ENCODE peak calls at places on chromosomes 2 and 18, in five cellular contexts. H, V, E, T and Q are unnamed samples. For H3K9me3, the result is how much of the 10 kb centered on the place peaks cover.

GRCh38 chr2:48415765-48416515 is 114.0 kb upstream of the STON1 start:
- DNase-seq in E (no peak), H (no peak), V (no peak), T (no peak), Q (no peak)

GRCh38 chr2:15748736-15749323 is 157.2 kb downstream of the DDX1 start:
- DNase-seq in V (no peak), E (no peak), H (no peak), T (no peak), Q (no peak)

GRCh38 chr2:233108611-233109490 is 48.7 kb downstream of the INPP5D start:
- DNase-seq in V (no peak), T (no peak), H (no peak), E (no peak), Q (no peak)

GRCh38 chr2:86633094-86633740 is 9.6 kb upstream of the RNF103 start:
- DNase-seq in V (no peak), E (no peak), T (no peak), H (peak), Q (no peak)

GRCh38 chr2:121595012-121595891 is 54.0 kb downstream of the CLASP1 start:
- DNase-seq in T (no peak), E (no peak), H (no peak), V (no peak), Q (no peak)

GRCh38 chr2:239098288-239098970 is 250.5 kb downstream of the TWIST2 start:
- DNase-seq in E (no peak), V (no peak), H (no peak), T (no peak), Q (no peak)

GRCh38 chr2:232604535-232604934 is 28.9 kb upstream of the EFHD1 start:
- DNase-seq in H (no peak), T (no peak), V (no peak), E (no peak), Q (no peak)

GRCh38 chr2:172887280-172887679 is 151.6 kb downstream of the RAPGEF4 start:
- DNase-seq in E (no peak), V (no peak), T (no peak), H (no peak), Q (no peak)

GRCh38 chr2:121505005-121505404 is 25.7 kb upstream of the RNU4ATAC start:
- DNase-seq in E (no peak), H (no peak), V (no peak), T (no peak), Q (no peak)

GRCh38 chr2:3208179-3208578 is 169.4 kb downstream of the EIPR1 start:
- DNase-seq in T (no peak), H (no peak), V (no peak), E (no peak), Q (no peak)

GRCh38 chr2:163155279-163155883 is 316.8 kb upstream of the KCNH7 start:
- DNase-seq in V (no peak), E (no peak), H (no peak), T (no peak), Q (no peak)

GRCh38 chr2:38935568-38936172 is 46.0 kb downstream of the ARHGEF33 start:
- DNase-seq in T (no peak), H (no peak), V (no peak), E (no peak), Q (no peak)

DNA sequence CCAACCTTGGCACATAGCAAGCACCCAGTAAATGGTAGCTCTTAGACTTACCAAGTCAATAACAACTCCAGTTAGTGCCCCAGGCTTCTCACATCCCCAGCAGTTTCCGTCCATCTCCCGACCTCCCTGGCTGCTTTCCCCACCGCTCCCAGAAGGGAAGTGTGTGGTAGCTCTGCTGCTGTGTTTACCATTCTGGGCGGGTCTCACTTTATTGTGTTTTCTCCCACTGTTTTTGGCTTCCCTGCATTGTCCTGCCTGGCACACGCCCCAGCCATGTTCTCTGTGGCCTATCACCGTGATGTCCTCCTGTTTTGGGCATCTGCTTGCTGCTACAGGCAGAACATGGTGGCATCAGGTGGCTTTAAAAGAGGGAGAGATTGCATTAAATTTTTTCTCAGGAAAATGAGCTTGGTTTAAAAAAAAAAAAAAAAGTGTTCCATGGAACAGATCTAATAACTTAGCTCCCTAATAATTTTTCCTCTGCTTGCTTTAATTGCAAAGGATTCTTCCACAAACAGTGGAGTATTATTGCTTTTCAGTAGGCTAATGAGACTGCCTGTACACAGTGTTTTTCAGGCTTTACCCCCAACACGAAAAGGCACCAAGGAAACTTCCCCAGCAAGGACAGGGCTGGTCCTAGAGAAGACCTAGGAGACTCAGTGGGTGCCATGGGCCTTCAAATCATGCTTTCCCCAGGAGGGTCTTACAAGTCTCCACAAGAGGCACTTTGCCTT is 8.0 kb upstream of the COX7A2L start:
- DNase-seq in V (no peak), E (no peak), T (no peak), H (no peak), Q (no peak)
- H3K27ac ChIP-seq in V (peak), E (no peak), T (peak), H (no peak), Q (no peak)

GRCh38 chr2:34734662-34735061 is 1135.6 kb upstream of the FAM98A start:
- DNase-seq in E (no peak), H (no peak), V (no peak), T (no peak), Q (no peak)

GRCh38 chr2:34736482-34736881 is 1137.4 kb upstream of the FAM98A start:
- DNase-seq in V (no peak), T (no peak), H (no peak), E (no peak), Q (no peak)

GRCh38 chr2:34734042-34734441 is 1134.9 kb upstream of the FAM98A start:
- DNase-seq in V (no peak), E (no peak), H (no peak), T (no peak), Q (no peak)

GRCh38 chr2:34738691-34739090 is 1139.6 kb upstream of the FAM98A start:
- DNase-seq in E (no peak), V (no peak), H (no peak), T (no peak), Q (no peak)
- TF ChIP-seq CTCF in E (no peak), V (no peak), H (no peak), T (no peak), Q (no peak)

GRCh38 chr18:14965553-14965952 is 217.6 kb downstream of the ANKRD30B start:
- DNase-seq in E (no peak), T (no peak), H (no peak), V (no peak), Q (no peak)
- H3K9me3 ChIP-seq in E (under half), T (under half), H (under half), V (under half), Q (under half)

GRCh38 chr2:200713003-200713703 is 98.6 kb upstream of the BZW1 start:
- DNase-seq in T (peak), V (peak), H (peak), E (peak), Q (peak)
- H3K27ac ChIP-seq in T (peak), V (peak), H (peak), E (no peak), Q (peak)

GRCh38 chr2:134124047-134124753 is 129.7 kb upstream of the MGAT5 start:
- DNase-seq in V (no peak), H (no peak), T (no peak), E (no peak), Q (no peak)

GRCh38 chr2:134120160-134120717 is 133.6 kb upstream of the MGAT5 start:
- DNase-seq in H (no peak), T (no peak), V (peak), E (peak), Q (no peak)

GRCh38 chr2:134119672-134120159 is 134.2 kb upstream of the MGAT5 start:
- DNase-seq in T (peak), V (peak), H (peak), E (peak), Q (peak)

GRCh38 chr2:134120718-134121630 is 132.9 kb upstream of the MGAT5 start:
- DNase-seq in E (peak), V (peak), T (peak), H (peak), Q (peak)

DNA sequence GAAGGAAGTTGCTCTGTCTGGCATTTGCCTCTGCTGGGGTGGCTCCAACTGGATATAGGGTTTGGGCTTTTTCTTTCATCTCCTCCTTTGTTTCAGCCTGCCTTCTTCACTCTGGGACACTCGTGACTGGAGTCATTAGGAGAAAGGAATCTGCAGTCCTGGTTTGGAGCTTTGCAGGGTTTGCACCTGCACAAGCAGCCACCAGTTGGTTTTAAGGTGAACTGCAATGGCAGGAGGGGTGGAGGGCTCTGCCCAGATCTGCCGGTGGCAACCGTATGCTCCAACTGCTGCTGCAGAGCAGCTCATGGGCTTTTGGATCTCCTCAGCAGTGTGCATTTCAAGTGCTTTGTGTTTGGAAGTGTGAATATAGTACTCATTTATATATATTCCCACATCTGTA is 131.3 kb upstream of the MGAT5 start:
- DNase-seq in V (no peak), H (no peak), T (no peak), E (no peak), Q (peak)
- TF ChIP-seq CTCF in V (no peak), H (no peak), T (no peak), E (no peak), Q (peak)

GRCh38 chr2:176169711-176170110 is 12.6 kb downstream of the HOXD3 start:
- DNase-seq in V (no peak), H (no peak), E (no peak), T (no peak), Q (no peak)
- H3K9me3 ChIP-seq in V (under half), H (under half), E (under half), T (under half), Q (under half)

GRCh38 chr18:10924290-10924689 is 225.1 kb downstream of the PIEZO2 start:
- DNase-seq in E (no peak), H (no peak), T (no peak), V (no peak), Q (no peak)

GRCh38 chr18:10928971-10929373 is 220.4 kb downstream of the PIEZO2 start:
- DNase-seq in T (no peak), H (no peak), V (no peak), E (no peak), Q (no peak)

GRCh38 chr18:10927290-10927979 is 221.9 kb downstream of the PIEZO2 start:
- DNase-seq in H (no peak), E (peak), T (no peak), V (peak), Q (no peak)

GRCh38 chr18:10927980-10928605 is 221.3 kb downstream of the PIEZO2 start:
- DNase-seq in E (no peak), T (no peak), V (no peak), H (no peak), Q (no peak)

DNA sequence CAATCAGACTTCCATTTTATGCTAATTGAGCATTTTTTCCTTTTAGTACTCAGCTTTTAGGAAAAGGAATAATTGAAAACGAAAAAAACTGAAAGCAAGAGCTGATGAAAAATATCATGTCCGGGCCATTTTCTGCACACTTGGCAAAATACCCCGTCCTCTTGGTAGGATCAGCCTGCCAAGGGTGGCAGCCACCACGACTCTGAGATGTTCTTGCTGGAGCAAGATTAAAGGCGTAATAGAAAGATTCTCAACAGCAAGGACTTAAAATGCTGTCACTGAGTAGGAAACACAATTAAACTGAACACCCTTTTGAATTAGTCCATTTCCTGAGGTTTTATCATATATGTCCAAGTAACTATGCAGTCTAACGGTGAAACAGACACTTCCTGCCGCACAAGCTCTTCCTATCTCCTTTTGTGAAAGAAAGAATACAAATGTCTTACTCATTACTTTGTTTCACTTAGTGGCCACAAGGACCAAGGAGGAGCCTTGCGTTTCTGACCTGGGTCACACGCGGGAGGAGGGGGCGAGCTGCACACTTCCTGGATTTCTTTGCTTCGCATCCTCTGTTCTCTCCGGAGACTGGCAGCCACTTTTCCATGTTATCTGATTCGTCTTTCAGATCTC is 222.7 kb downstream of the PIEZO2 start:
- DNase-seq in V (no peak), E (peak), T (no peak), H (no peak), Q (no peak)
- H3K27ac ChIP-seq in V (peak), E (peak), T (peak), H (peak), Q (no peak)

GRCh38 chr2:95386031-95386430 is 16.5 kb upstream of the FAHD2A start:
- DNase-seq in H (peak), E (no peak), T (no peak), V (peak), Q (no peak)

GRCh38 chr2:95383635-95384027 is 18.9 kb upstream of the FAHD2A start:
- DNase-seq in E (no peak), H (peak), T (no peak), V (peak), Q (no peak)

GRCh38 chr2:95382686-95383634 is 19.5 kb upstream of the FAHD2A start:
- DNase-seq in E (no peak), V (no peak), T (no peak), H (peak), Q (no peak)

GRCh38 chr2:95385570-95385984 is 16.9 kb upstream of the FAHD2A start:
- DNase-seq in H (peak), T (no peak), V (peak), E (peak), Q (no peak)

GRCh38 chr2:95384854-95385569 is 17.5 kb upstream of the FAHD2A start:
- DNase-seq in V (no peak), T (no peak), E (peak), H (peak), Q (no peak)
- TF ChIP-seq CTCF in V (no peak), T (no peak), E (no peak), H (no peak), Q (no peak)

GRCh38 chr2:101909760-101910159 is 82.0 kb upstream of the IL1R2 start:
- DNase-seq in T (no peak), V (no peak), H (no peak), E (no peak), Q (no peak)
- H3K9me3 ChIP-seq in T (under half), V (under half), H (under half), E (under half), Q (under half)

GRCh38 chr2:46984642-46985476 is 69.3 kb upstream of the MCFD2 start:
- DNase-seq in T (peak), H (no peak), E (peak), V (peak), Q (no peak)
- H3K27ac ChIP-seq in T (peak), H (peak), E (peak), V (peak), Q (peak)